ENCODE peak calls at places on chromosomes 5 and 9, in seven cellular contexts. Z is gastrocnemius medialis; Y is PC-3; A is NB4; T is epithelial cell of esophagus; E is CD4-positive, CD25-positive, alpha-beta regulatory T cell; J is thyroid gland. F is an unnamed sample.

GRCh38 chr9:137070906-137071275 is 534 bp upstream of the SAPCD2 start:
- DNase-seq in J (no peak), Y (no peak), E (no peak), T (no peak), A (peak; percentile 88), Z (no peak), F (no peak)

GRCh38 chr5:112923988-112924387 is 2.0 kb upstream of the REEP5 start:
- DNase-seq in E (no peak), J (no peak), A (peak; percentile 75), Y (no peak), T (no peak), Z (no peak), F (no peak)

GRCh38 chr5:90488791-90489190 is 14.1 kb downstream of the POLR3G start:
- DNase-seq in T (no peak), E (no peak), Y (peak; percentile 39), Z (no peak), J (no peak), A (no peak), F (no peak)

GRCh38 chr5:37249820-37250175 is 622 bp upstream of the CPLANE1 start:
- DNase-seq in E (no peak), Z (no peak), Y (no peak), J (peak; percentile 65), T (no peak), A (no peak), F (no peak)

GRCh38 chr9:70987986-70988385 is 133.4 kb downstream of the TRPM3 start:
- DNase-seq in A (no peak), T (no peak), Z (no peak), E (no peak), Y (no peak), J (no peak), F (no peak)

GRCh38 chr5:109740329-109740728 is 50.6 kb downstream of the MAN2A1 start:
- DNase-seq in T (peak; percentile 23), J (peak; percentile 80), Y (peak; percentile 29), A (no peak), Z (no peak), E (no peak), F (no peak)

GRCh38 chr9:36208521-36209253 is 18.0 kb downstream of the CLTA start:
- DNase-seq in J (no peak), Z (no peak), T (no peak), A (no peak), E (no peak), Y (no peak), F (no peak)

GRCh38 chr5:118968925-118969375 is 19.4 kb downstream of the DTWD2 start:
- DNase-seq in T (no peak), A (no peak), Y (peak; percentile 54), E (no peak), Z (no peak), J (peak; percentile 88), F (no peak)

GRCh38 chr5:16411741-16412455 is 53.7 kb downstream of the ZNF622 start:
- DNase-seq in Y (peak; percentile 39), Z (no peak), T (peak; percentile 84), J (no peak), A (no peak), E (no peak), F (no peak)

GRCh38 chr9:36744678-36745077 is 172.0 kb downstream of the MELK start:
- DNase-seq in E (no peak), Z (no peak), Y (peak; percentile 1), A (no peak), J (no peak), T (no peak), F (no peak)

GRCh38 chr9:94952553-94953373 is 226.3 kb downstream of the AOPEP start:
- DNase-seq in E (no peak), A (no peak), Y (no peak), Z (no peak), T (peak; percentile 72), J (peak; percentile 84), F (peak; percentile 21)

GRCh38 chr9:72362118-72362531 is 2.9 kb downstream of the ZFAND5 start:
- DNase-seq in E (no peak), J (no peak), Z (no peak), Y (peak; percentile 30), A (no peak), T (peak; percentile 51), F (no peak)

GRCh38 chr9:36671561-36671960 is 98.9 kb downstream of the MELK start:
- DNase-seq in E (no peak), T (no peak), A (no peak), Y (no peak), Z (no peak), J (no peak), F (no peak)

GRCh38 chr5:149215478-149216042 is 56.1 kb upstream of the AFAP1L1 start:
- DNase-seq in E (no peak), T (no peak), Z (peak; percentile 74), J (peak; percentile 18), Y (peak; percentile 60), A (peak; percentile 16), F (no peak)

GRCh38 chr9:18632624-18633407 is 158.9 kb downstream of the ADAMTSL1 start:
- DNase-seq in T (peak; percentile 69), Y (peak; percentile 82), E (no peak), A (no peak), Z (no peak), J (no peak), F (no peak)

GRCh38 chr9:114432323-114433067 is 44.7 kb upstream of the AKNA start:
- DNase-seq in Z (no peak), Y (no peak), A (no peak), J (no peak), E (no peak), T (no peak), F (no peak)

GRCh38 chr5:2157372-2157771 is 274.6 kb upstream of the IRX4 start:
- DNase-seq in J (no peak), A (no peak), Y (no peak), Z (no peak), E (no peak), T (no peak), F (no peak)

GRCh38 chr9:95724253-95724991 is 151.1 kb upstream of the ERCC6L2 start:
- DNase-seq in Y (no peak), Z (no peak), J (no peak), T (no peak), A (peak; percentile 33), E (peak; percentile 37), F (peak; percentile 63)

GRCh38 chr5:9046756-9047481 is 499.0 kb downstream of the SEMA5A start:
- DNase-seq in J (peak; percentile 39), A (no peak), T (peak; percentile 93), E (no peak), Y (peak; percentile 61), Z (no peak), F (no peak)

GRCh38 chr9:109382585-109382984 is 61.7 kb upstream of the EPB41L4B start:
- DNase-seq in A (no peak), J (no peak), Z (no peak), Y (no peak), E (no peak), T (no peak), F (no peak)

GRCh38 chr5:111068208-111068607 is 3.3 kb upstream of the TSLP start:
- DNase-seq in T (peak; percentile 46), J (no peak), A (no peak), E (no peak), Y (no peak), Z (no peak), F (no peak)

GRCh38 chr5:124649548-124650501 is 96.6 kb downstream of the ZNF608 start:
- DNase-seq in E (no peak), A (peak; percentile 94), J (peak; percentile 46), Z (peak; percentile 44), Y (peak; percentile 70), T (peak; percentile 65), F (peak; percentile 98)
- H3K4me3 ChIP-seq in E (peak overlapping the region; percentile 0), A (no peak overlapping the region), J (no peak overlapping the region), Z (peak overlapping the region; percentile 1), Y (peak overlapping the region; percentile 29), T (no peak overlapping the region), F (no peak overlapping the region)

DNA sequence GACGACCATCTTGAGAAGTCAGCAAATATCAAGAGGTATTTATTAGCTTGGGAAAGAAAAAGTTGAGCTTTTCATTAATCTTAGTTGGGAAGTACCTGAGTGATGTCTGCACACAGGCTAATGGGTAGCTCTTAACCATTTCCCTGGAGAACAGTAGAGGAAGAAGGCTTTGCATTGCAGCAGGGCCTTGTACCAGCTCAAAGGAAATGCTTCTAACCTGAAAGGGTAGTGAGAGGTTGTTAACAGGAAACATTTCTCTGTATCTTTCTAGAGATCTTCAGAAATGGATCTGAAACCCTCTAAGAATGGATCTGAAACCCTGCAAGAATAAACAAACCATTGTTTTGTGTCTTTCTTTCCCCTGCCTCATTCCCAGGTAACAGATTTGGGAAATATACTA is 393.3 kb downstream of the PLK2 start:
- DNase-seq in T (no peak), Z (no peak), J (no peak), A (no peak), Y (no peak), E (no peak), F (no peak)
- H3K4me3 ChIP-seq in T (no peak overlapping the region), Z (no peak overlapping the region), J (no peak overlapping the region), A (no peak overlapping the region), Y (no peak overlapping the region), E (no peak overlapping the region), F (no peak overlapping the region)

GRCh38 chr5:180618487-180618829 is 27.2 kb upstream of the SCGB3A1 start:
- DNase-seq in A (no peak), Y (no peak), T (no peak), Z (no peak), E (no peak), J (no peak), F (no peak)
- H3K4me3 ChIP-seq in A (no peak overlapping the region), Y (no peak overlapping the region), T (no peak overlapping the region), Z (no peak overlapping the region), E (no peak overlapping the region), J (no peak overlapping the region), F (no peak overlapping the region)

GRCh38 chr5:141615991-141616715 is 2.6 kb downstream of the DIAPH1 start:
- DNase-seq in E (no peak), J (no peak), T (no peak), Z (no peak), A (no peak), Y (no peak), F (no peak)

GRCh38 chr5:141617682-141618029 is 1.1 kb downstream of the DIAPH1 start:
- DNase-seq in A (peak; percentile 37), E (no peak), J (peak; percentile 12), T (peak; percentile 39), Z (no peak), Y (peak; percentile 22), F (no peak)

GRCh38 chr5:141618804-141619554 is at the start of gene DIAPH1:
- DNase-seq in J (peak; percentile 99), E (peak; percentile 97), T (peak; percentile 99), Z (peak; percentile 98), A (peak; percentile 98), Y (peak; percentile 92), F (peak; percentile 95)

GRCh38 chr5:141618030-141618803 is 583 bp downstream of the DIAPH1 start:
- DNase-seq in Z (peak; percentile 90), T (peak; percentile 80), J (peak; percentile 93), Y (peak; percentile 76), A (peak; percentile 67), E (peak; percentile 36), F (no peak)

GRCh38 chr5:141617128-141617527 is 1.7 kb downstream of the DIAPH1 start:
- DNase-seq in T (no peak), A (no peak), E (no peak), J (no peak), Z (no peak), Y (no peak), F (no peak)
- H3K4me3 ChIP-seq in T (peak overlapping the region; percentile 80), A (peak overlapping the region; percentile 96), E (peak overlapping the region; percentile 97), J (no peak overlapping the region), Z (peak overlapping the region; percentile 64), Y (peak overlapping the region; percentile 95), F (peak overlapping the region; percentile 79)

F was measured in GM12864.